ENCODE peak calls at places on chromosomes 7 and 10, in four cellular contexts. One of them, this sample, is unnamed.

GRCh38 chr10:11602919-11603523 is 8.4 kb downstream of the USP6NL start:
- DNase-seq in GM12878: peak; percentile 67
- DNase-seq in HepG2: peak; percentile 91
- DNase-seq in H1: no peak
- DNase-seq in this sample: no peak

GRCh38 chr10:6409982-6410694 is 169.9 kb downstream of the PRKCQ start:
- DNase-seq in H1: no peak
- DNase-seq in HepG2: no peak
- DNase-seq in GM12878: no peak
- DNase-seq in this sample: peak; percentile 16

GRCh38 chr10:94251098-94251497 is 111.6 kb downstream of the NOC3L start:
- DNase-seq in HepG2: no peak
- DNase-seq in H1: no peak
- DNase-seq in GM12878: no peak
- DNase-seq in this sample: no peak

GRCh38 chr10:44696496-44696895 is 214.6 kb upstream of the TMEM72 start:
- DNase-seq in HepG2: no peak
- DNase-seq in H1: no peak
- DNase-seq in GM12878: no peak
- DNase-seq in this sample: no peak

GRCh38 chr7:111090834-111091233 is at the start of gene LRRN3:
- DNase-seq in GM12878: no peak
- DNase-seq in HepG2: no peak
- DNase-seq in H1: no peak
- DNase-seq in this sample: no peak

GRCh38 chr7:155850730-155851678 is 38.7 kb upstream of the SHH start:
- DNase-seq in HepG2: no peak
- DNase-seq in GM12878: no peak
- DNase-seq in H1: no peak
- DNase-seq in this sample: no peak

GRCh38 chr7:131346885-131347592 is 19.4 kb downstream of the MKLN1 start:
- DNase-seq in HepG2: no peak
- DNase-seq in GM12878: no peak
- DNase-seq in H1: no peak
- DNase-seq in this sample: peak; percentile 42

GRCh38 chr10:48507933-48508830 is 96.7 kb downstream of the ARHGAP22 start:
- DNase-seq in GM12878: no peak
- DNase-seq in HepG2: no peak
- DNase-seq in H1: no peak
- DNase-seq in this sample: no peak

GRCh38 chr7:28573059-28573553 is 160.8 kb downstream of the CREB5 start:
- DNase-seq in HepG2: peak; percentile 18
- DNase-seq in GM12878: no peak
- DNase-seq in H1: no peak
- DNase-seq in this sample: no peak

GRCh38 chr10:105925045-105925785 is 1239.3 kb downstream of the SORCS1 start:
- DNase-seq in HepG2: no peak
- DNase-seq in H1: no peak
- DNase-seq in GM12878: no peak
- DNase-seq in this sample: no peak

GRCh38 chr7:132116369-132116768 is 459.9 kb downstream of the PLXNA4 start:
- DNase-seq in H1: no peak
- DNase-seq in HepG2: no peak
- DNase-seq in GM12878: no peak
- DNase-seq in this sample: no peak

GRCh38 chr7:2173184-2173827 is 59.4 kb downstream of the MAD1L1 start:
- DNase-seq in GM12878: no peak
- DNase-seq in H1: no peak
- DNase-seq in HepG2: no peak
- DNase-seq in this sample: no peak

GRCh38 chr10:77678146-77678545 is 40.5 kb upstream of the KCNMA1 start:
- DNase-seq in HepG2: no peak
- DNase-seq in GM12878: no peak
- DNase-seq in H1: no peak
- DNase-seq in this sample: no peak

GRCh38 chr7:4067874-4068273 is 614.2 kb upstream of the FOXK1 start:
- DNase-seq in HepG2: no peak
- DNase-seq in H1: no peak
- DNase-seq in GM12878: no peak
- DNase-seq in this sample: no peak

GRCh38 chr7:69837387-69838068 is 239.3 kb downstream of the AUTS2 start:
- DNase-seq in HepG2: no peak
- DNase-seq in GM12878: no peak
- DNase-seq in H1: peak; percentile 73
- DNase-seq in this sample: peak; percentile 90

GRCh38 chr7:155739538-155740140 is 72.6 kb downstream of the SHH start:
- DNase-seq in H1: no peak
- DNase-seq in GM12878: no peak
- DNase-seq in HepG2: no peak
- DNase-seq in this sample: no peak

GRCh38 chr7:40329601-40330153 is 194.9 kb downstream of the SUGCT start:
- DNase-seq in GM12878: no peak
- DNase-seq in HepG2: peak; percentile 52
- DNase-seq in H1: no peak
- DNase-seq in this sample: peak; percentile 33

GRCh38 chr10:4346257-4346656 is 479.8 kb upstream of the AKR1E2 start:
- DNase-seq in GM12878: no peak
- DNase-seq in HepG2: no peak
- DNase-seq in H1: no peak
- DNase-seq in this sample: no peak

GRCh38 chr10:2928219-2928840 is 139.0 kb upstream of the PFKP start:
- DNase-seq in GM12878: peak; percentile 54
- DNase-seq in H1: peak; percentile 58
- DNase-seq in HepG2: peak; percentile 34
- DNase-seq in this sample: peak; percentile 54

GRCh38 chr10:11578802-11579255 is 32.6 kb downstream of the USP6NL start:
- DNase-seq in H1: no peak
- DNase-seq in GM12878: peak; percentile 73
- DNase-seq in HepG2: no peak
- DNase-seq in this sample: no peak

GRCh38 chr10:104300736-104301292 is 31.8 kb downstream of the GSTO2 start:
- DNase-seq in HepG2: no peak
- DNase-seq in H1: no peak
- DNase-seq in GM12878: no peak
- DNase-seq in this sample: no peak

GRCh38 chr10:92052741-92053140 is 129.2 kb downstream of the BTAF1 start:
- DNase-seq in GM12878: no peak
- DNase-seq in HepG2: no peak
- DNase-seq in H1: no peak
- DNase-seq in this sample: peak; percentile 6

GRCh38 chr7:63067897-63068585 is 930.6 kb upstream of the ZNF722 start:
- DNase-seq in GM12878: no peak
- DNase-seq in HepG2: no peak
- DNase-seq in H1: no peak
- DNase-seq in this sample: no peak

GRCh38 chr10:60778978-60779668 is 845 bp downstream of the CDK1 start:
- DNase-seq in HepG2: no peak
- DNase-seq in GM12878: no peak
- DNase-seq in H1: no peak
- DNase-seq in this sample: no peak

GRCh38 chr7:142611566-142612250 is 137.6 kb upstream of the PRSS1 start:
- DNase-seq in GM12878: no peak
- DNase-seq in H1: no peak
- DNase-seq in HepG2: no peak
- DNase-seq in this sample: no peak

GRCh38 chr7:87885018-87885417 is 8.7 kb downstream of the DBF4 start:
- DNase-seq in HepG2: no peak
- DNase-seq in GM12878: no peak
- DNase-seq in H1: no peak
- DNase-seq in this sample: no peak

GRCh38 chr7:158957507-158957900 is 101.1 kb downstream of the DYNC2I1 start:
- DNase-seq in GM12878: no peak
- DNase-seq in HepG2: no peak
- DNase-seq in H1: no peak
- DNase-seq in this sample: no peak

GRCh38 chr10:110208614-110209398 is 1.4 kb downstream of the MXI1 start:
- DNase-seq in GM12878: no peak
- DNase-seq in HepG2: no peak
- DNase-seq in H1: no peak
- DNase-seq in this sample: no peak

GRCh38 chr7:68276725-68277124 is 1280.1 kb downstream of the TYW1 start:
- DNase-seq in H1: no peak
- DNase-seq in GM12878: no peak
- DNase-seq in HepG2: no peak
- DNase-seq in this sample: no peak

GRCh38 chr7:24502135-24502488 is 71.1 kb upstream of the PALS2 start:
- DNase-seq in GM12878: no peak
- DNase-seq in HepG2: no peak
- DNase-seq in H1: no peak
- DNase-seq in this sample: no peak
- TF ChIP-seq SUZ12 in GM12878: no peak
- TF ChIP-seq SUZ12 in HepG2: no peak
- TF ChIP-seq SUZ12 in H1: no peak
- TF ChIP-seq SUZ12 in this sample: no peak

GRCh38 chr7:104984591-104985258 is 29.3 kb upstream of the KMT2E start:
- DNase-seq in GM12878: no peak
- DNase-seq in H1: no peak
- DNase-seq in HepG2: no peak
- DNase-seq in this sample: no peak
- TF ChIP-seq YY1 in GM12878: no peak
- TF ChIP-seq YY1 in H1: no peak
- TF ChIP-seq YY1 in HepG2: no peak
- TF ChIP-seq YY1 in this sample: no peak

GRCh38 chr10:79178614-79179403 is 110.0 kb downstream of the ZMIZ1 start:
- DNase-seq in H1: no peak
- DNase-seq in HepG2: no peak
- DNase-seq in GM12878: no peak
- DNase-seq in this sample: no peak
- TF ChIP-seq SUZ12 in H1: no peak
- TF ChIP-seq SUZ12 in HepG2: no peak
- TF ChIP-seq SUZ12 in GM12878: no peak
- TF ChIP-seq SUZ12 in this sample: no peak

GRCh38 chr10:130027716-130028464 is 63.8 kb upstream of the EBF3 start:
- DNase-seq in GM12878: no peak
- DNase-seq in HepG2: peak; percentile 4
- DNase-seq in H1: no peak
- DNase-seq in this sample: no peak
- TF ChIP-seq YY1 in GM12878: no peak
- TF ChIP-seq YY1 in HepG2: no peak
- TF ChIP-seq YY1 in H1: no peak
- TF ChIP-seq YY1 in this sample: no peak

GRCh38 chr10:131998050-131998844 is 16.5 kb upstream of the BNIP3 start:
- DNase-seq in HepG2: peak; percentile 47
- DNase-seq in H1: no peak
- DNase-seq in GM12878: no peak
- DNase-seq in this sample: no peak

GRCh38 chr10:131998845-131999681 is 17.3 kb upstream of the BNIP3 start:
- DNase-seq in H1: no peak
- DNase-seq in GM12878: no peak
- DNase-seq in HepG2: peak; percentile 24
- DNase-seq in this sample: no peak

GRCh38 chr10:131994435-131994834 is 12.7 kb upstream of the BNIP3 start:
- DNase-seq in H1: no peak
- DNase-seq in HepG2: no peak
- DNase-seq in GM12878: no peak
- DNase-seq in this sample: no peak

GRCh38 chr10:131996508-131997365 is 15.0 kb upstream of the BNIP3 start:
- DNase-seq in H1: no peak
- DNase-seq in HepG2: no peak
- DNase-seq in GM12878: no peak
- DNase-seq in this sample: no peak

DNA sequence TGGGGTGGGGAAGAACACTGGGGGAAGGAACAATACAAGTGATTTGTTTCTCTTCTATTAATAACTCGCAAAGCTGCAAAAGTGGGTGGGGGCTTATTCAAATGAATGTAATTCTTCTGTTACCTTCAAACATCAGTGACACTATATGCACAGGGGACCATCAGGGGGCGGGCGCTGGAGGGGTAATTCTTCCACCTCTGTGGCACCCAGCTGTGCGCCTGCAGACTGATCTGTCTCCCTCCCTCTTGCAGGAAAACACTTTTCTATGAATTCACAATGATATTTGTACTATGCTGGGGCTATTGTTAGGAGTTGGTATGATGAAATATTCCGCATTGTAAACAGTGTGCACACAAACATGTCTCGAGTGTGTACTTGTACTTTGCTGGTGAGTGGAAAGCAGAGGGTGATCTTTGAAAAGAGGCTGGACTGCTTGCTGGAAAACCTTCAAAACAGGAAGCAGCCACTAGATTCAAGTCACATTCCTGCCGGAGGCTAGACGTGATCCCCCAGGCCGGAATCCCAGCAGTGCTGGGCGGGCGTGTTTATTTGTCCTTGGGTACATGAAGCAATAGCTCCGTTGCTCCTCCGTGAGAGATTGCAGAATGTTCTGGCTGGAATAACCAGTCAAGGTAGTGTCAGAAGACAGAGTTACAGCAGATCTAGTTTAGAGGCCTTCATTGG is 15.8 kb upstream of the BNIP3 start:
- DNase-seq in GM12878: no peak
- DNase-seq in HepG2: peak; percentile 92
- DNase-seq in H1: no peak
- DNase-seq in this sample: peak; percentile 51
- TF ChIP-seq SUZ12 in GM12878: no peak
- TF ChIP-seq SUZ12 in HepG2: no peak
- TF ChIP-seq SUZ12 in H1: no peak
- TF ChIP-seq SUZ12 in this sample: no peak

DNA sequence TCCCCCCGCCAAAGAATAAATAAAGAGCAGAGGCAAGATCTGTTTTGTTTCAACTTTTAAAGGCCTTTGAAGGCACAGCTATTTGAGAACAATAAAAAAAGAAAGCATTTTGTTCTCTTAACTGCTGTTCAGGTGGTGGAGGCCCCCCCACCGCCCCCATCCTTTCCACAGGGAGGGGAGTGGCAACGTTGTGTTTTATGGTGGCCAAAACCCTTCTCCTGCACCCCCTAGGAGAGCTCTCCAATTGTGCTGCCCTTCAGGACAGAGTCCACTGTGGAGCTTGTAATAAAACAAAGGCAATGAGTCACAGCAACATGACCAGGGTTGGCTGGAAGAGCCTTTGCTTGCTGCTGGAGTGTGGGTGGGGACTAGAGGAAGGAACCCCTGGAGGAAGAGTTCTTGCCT is 987.9 kb downstream of the KCNMA1 start:
- DNase-seq in H1: no peak
- DNase-seq in HepG2: no peak
- DNase-seq in GM12878: no peak
- DNase-seq in this sample: no peak
- TF ChIP-seq YY1 in H1: no peak
- TF ChIP-seq YY1 in HepG2: no peak
- TF ChIP-seq YY1 in GM12878: no peak
- TF ChIP-seq YY1 in this sample: no peak

DNA sequence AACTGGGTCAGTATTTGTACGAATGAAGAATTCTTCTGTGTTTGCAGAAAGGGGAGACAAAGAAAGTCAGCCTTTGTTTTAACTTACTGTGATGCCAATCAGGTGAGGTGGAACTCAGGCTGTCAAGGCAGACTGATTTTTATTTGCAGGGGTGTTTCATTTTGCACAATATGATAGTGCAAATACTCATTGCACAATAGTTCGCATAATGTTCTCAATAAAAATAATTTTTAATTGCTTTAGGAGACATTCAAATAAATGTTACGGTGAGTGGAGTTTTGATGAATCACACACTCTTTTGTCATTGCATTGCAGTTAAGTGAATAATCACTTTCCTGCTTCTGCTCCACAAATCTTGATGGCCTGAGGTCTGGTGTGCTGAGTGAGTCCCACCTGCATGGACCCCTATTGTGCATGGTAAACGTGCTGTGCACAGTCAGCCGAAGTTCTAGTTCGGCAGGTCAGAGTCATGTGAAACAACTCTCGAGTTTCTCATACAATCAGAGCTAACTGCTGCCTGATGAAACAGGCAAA is 141.3 kb upstream of the FZD8 start:
- DNase-seq in H1: no peak
- DNase-seq in GM12878: no peak
- DNase-seq in HepG2: no peak
- DNase-seq in this sample: no peak
- TF ChIP-seq SUZ12 in H1: no peak
- TF ChIP-seq SUZ12 in GM12878: no peak
- TF ChIP-seq SUZ12 in HepG2: no peak
- TF ChIP-seq SUZ12 in this sample: no peak